ENCODE peak calls at places on chromosome 13, in nine cellular contexts. V, C, T, U, S, Z, F, M and R are unnamed samples. For H3K4me1, the result is how much of the 10 kb centered on the place peaks cover.

GRCh38 chr13:112714366-112714765 is 24.5 kb downstream of the ATP11A start:
- DNase-seq in V (no peak), S (no peak), U (no peak), M (no peak), Z (no peak), C (no peak), T (no peak), F (no peak), R (peak)

GRCh38 chr13:112779856-112780604 is 90.2 kb downstream of the ATP11A start:
- DNase-seq in M (no peak), F (no peak), Z (no peak), S (no peak), U (no peak), C (no peak), T (peak), V (no peak), R (no peak)

GRCh38 chr13:59823495-59823894 is 340.2 kb downstream of the DIAPH3 start:
- DNase-seq in U (no peak), Z (no peak), C (no peak), T (no peak), S (no peak), V (no peak), F (no peak), M (no peak), R (no peak)

GRCh38 chr13:50509771-50510441 is 333.6 kb downstream of the DLEU7 start:
- DNase-seq in S (no peak), T (no peak), M (no peak), C (no peak), V (no peak), F (no peak), Z (no peak), U (no peak), R (no peak)

GRCh38 chr13:27353166-27353583 is 71.2 kb upstream of the GTF3A start:
- DNase-seq in Z (no peak), M (no peak), S (no peak), U (no peak), F (no peak), C (no peak), V (no peak), T (no peak), R (no peak)

GRCh38 chr13:20939662-20940061 is 37.1 kb upstream of the XPO4 start:
- DNase-seq in Z (no peak), T (no peak), S (no peak), C (no peak), V (no peak), F (no peak), U (no peak), M (no peak), R (peak)

GRCh38 chr13:27851481-27851880 is 59.2 kb downstream of the GSX1 start:
- DNase-seq in M (no peak), S (no peak), T (no peak), U (no peak), V (no peak), F (no peak), Z (no peak), C (no peak), R (no peak)

GRCh38 chr13:90448466-90449037 is 898.9 kb upstream of the MIR17HG start:
- DNase-seq in C (no peak), Z (no peak), S (no peak), M (no peak), V (no peak), F (no peak), U (no peak), T (no peak), R (no peak)

GRCh38 chr13:27171244-27171829 is at the start of gene USP12:
- DNase-seq in S (no peak), F (no peak), M (peak), C (no peak), T (no peak), U (no peak), Z (no peak), V (no peak), R (peak)

GRCh38 chr13:75417647-75418046 is 64.3 kb downstream of the TBC1D4 start:
- DNase-seq in V (no peak), T (no peak), S (no peak), M (no peak), C (no peak), U (no peak), Z (no peak), F (no peak), R (no peak)
- H3K4me1 ChIP-seq in V (under half), T (under half), S (under half), M (under half), C (under half), U (under half), Z (under half), F (under half), R (under half)

DNA sequence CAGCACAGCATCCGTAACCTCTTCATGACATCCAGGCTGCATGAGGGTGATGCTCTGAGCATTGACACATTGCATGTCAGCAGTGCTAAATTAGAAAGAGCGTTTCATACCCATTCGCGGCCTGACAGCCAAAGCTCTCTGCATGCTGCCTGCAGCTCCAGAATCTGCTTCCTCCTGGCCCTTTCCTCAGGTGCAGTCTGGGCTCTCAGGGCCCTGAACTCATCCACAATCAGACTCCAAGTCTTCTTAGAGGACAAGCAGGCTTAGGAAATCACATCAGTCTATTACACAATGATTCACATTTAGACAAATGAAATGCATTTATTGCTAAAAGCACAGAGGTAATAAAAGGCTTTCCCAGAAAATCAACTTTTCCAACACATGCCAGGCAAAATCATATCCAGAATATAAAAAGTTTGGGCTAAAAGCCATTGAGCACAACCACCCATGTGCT is 109.1 kb downstream of the COL4A2 start:
- DNase-seq in V (no peak), T (no peak), S (no peak), C (no peak), U (no peak), F (no peak), Z (no peak), M (no peak), R (no peak)
- H3K4me1 ChIP-seq in V (under half), T (under half), S (under half), C (under half), U (under half), F (under half), Z (under half), M (under half), R (half or more)

GRCh38 chr13:77328819-77329132 is 1.9 kb upstream of the MYCBP2 start:
- DNase-seq in S (no peak), T (no peak), V (no peak), C (no peak), Z (no peak), F (no peak), U (no peak), M (no peak), R (no peak)
- H3K4me1 ChIP-seq in S (under half), T (under half), V (under half), C (under half), Z (under half), F (under half), U (under half), M (under half), R (under half)

DNA sequence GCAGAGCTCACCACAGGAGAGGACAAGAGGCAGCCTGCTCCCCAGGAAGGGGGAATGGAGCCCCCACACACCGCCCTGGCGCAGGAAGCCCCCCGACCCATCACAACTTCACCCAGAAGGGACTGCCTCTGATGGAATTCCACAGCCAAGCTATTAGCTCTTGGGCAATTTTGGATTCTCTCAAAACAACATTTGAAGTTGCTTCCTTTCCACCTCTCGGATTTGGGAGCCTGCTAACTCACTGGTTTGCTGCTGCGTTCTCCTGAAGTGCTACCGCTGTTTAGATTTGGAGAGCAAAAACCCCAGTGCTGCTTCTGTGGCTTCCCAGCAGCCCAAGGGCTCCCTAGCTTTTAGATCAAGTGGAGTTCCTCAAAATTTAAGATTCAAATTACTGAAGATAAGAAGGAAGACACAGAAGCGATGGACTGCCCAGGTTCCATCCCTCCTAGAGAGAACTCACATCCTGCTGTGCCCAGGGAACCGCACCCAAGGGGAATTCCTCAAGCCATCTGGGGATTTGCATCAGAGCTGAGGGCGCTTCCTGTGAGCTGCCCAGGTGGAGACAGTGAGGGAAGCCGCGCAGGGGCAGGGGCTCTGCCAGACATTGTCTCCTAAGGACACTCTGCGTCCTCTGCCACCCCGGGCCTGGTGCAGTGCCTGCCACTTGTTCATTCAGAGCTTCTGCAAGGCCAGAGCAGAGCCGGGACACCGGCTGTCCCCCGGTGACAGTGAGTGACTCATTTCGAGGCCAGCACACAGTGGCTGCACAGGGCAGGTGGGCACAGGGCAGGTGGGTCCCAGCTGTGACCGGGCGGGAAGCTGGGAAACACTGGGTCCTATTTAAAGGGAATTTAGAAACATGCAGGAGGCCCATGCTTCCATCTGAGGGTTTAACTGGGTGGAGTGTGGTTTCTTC is 45.5 kb downstream of the COL4A1 start:
- DNase-seq in M (no peak), S (no peak), Z (no peak), T (no peak), V (no peak), F (no peak), C (no peak), U (no peak), R (no peak)
- H3K4me1 ChIP-seq in M (under half), S (under half), Z (under half), T (under half), V (under half), F (under half), C (half or more), U (under half), R (half or more)

DNA sequence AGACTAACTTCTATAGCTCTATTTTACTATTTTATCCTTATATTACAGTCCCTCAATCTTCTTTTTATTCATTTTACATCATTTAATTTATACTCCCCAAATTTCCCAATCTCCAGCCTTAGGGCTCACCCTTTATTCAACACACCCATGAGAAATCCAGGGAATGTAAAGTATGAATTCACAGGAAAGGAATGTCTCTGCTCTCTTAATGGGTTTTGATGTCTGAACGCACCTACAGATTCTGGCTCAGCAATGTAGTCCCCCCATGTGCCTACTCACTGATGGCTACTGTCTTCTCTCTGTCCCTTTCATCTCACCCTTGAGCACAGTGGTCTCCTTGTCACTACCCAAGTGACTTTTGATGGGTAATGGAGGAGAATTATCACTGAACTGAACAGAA is 32.8 kb downstream of the TNFSF13B start:
- DNase-seq in S (no peak), M (no peak), U (no peak), Z (no peak), V (no peak), C (no peak), F (no peak), T (no peak), R (no peak)
- H3K4me1 ChIP-seq in S (under half), M (under half), U (under half), Z (under half), V (under half), C (under half), F (under half), T (under half), R (under half)

DNA sequence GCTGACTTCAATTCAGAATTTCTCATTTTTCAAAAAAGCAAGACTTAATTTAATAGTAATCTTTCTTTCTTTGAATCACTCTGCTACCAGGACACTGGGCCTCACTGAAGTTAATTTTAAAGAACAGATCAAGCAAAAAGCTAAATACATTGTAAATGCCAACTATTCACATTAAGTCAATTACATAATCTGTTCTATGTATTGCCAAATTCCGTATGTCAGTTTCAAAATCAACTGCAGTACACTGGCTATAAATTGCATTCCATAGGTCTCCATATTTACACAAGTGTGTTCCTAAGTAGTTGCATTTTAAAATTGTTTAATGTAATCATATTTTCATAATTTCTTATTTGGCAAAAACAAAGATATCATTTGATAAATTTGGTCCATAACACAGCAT is 10.1 kb downstream of the FOXO1 start:
- DNase-seq in U (no peak), T (no peak), V (no peak), S (no peak), Z (no peak), M (no peak), F (no peak), C (no peak), R (no peak)
- H3K4me1 ChIP-seq in U (under half), T (under half), V (under half), S (under half), Z (half or more), M (half or more), F (under half), C (under half), R (under half)

DNA sequence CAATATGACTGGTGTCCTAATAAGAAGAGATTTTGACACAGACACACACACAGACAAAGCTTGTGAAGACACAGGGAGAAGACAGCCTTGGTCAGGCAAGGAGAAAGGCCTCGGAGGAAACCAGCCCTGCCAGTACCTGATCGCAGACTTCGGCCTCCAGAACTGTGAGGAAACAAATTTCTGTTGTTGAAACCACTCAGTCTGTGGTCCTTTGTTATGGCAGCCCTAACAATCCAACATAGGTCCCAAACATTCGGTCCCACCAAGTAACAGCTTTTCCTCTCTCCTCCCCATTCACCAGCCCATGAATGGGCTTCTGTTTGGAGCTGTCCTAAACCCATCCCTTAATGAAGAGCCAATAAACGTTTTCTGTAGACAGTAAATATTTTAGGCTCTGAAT is 36.4 kb upstream of the UBAC2 start:
- DNase-seq in U (no peak), M (no peak), Z (no peak), C (no peak), T (no peak), V (no peak), S (no peak), F (no peak), R (no peak)
- H3K4me1 ChIP-seq in U (under half), M (under half), Z (under half), C (under half), T (under half), V (under half), S (under half), F (under half), R (under half)

GRCh38 chr13:40653558-40654318 is 12.7 kb downstream of the FOXO1 start:
- DNase-seq in S (no peak), M (no peak), T (no peak), F (no peak), U (no peak), Z (no peak), V (no peak), C (no peak), R (no peak)
- H3K4me1 ChIP-seq in S (under half), M (half or more), T (under half), F (under half), U (under half), Z (under half), V (under half), C (under half), R (under half)

GRCh38 chr13:106095919-106096318 is 439.5 kb downstream of the EFNB2 start:
- DNase-seq in S (peak), T (no peak), M (no peak), V (no peak), U (no peak), F (no peak), Z (no peak), C (no peak), R (no peak)
- H3K4me1 ChIP-seq in S (under half), T (under half), M (under half), V (under half), U (under half), F (under half), Z (under half), C (under half), R (under half)